ENCODE peak calls at places on chromosomes 12 and 14, in seven cellular contexts. One of them, this sample, is unnamed.

GRCh38 chr12:114866331-114866730 is 182.4 kb upstream of the TBX3 start:
- DNase-seq in pancreas: no peak
- DNase-seq in ascending aorta: no peak
- DNase-seq in PC-3: no peak
- DNase-seq in cardiac fibroblast: no peak
- DNase-seq in lung: no peak
- DNase-seq in AG04449: no peak
- DNase-seq in this sample: no peak

GRCh38 chr14:56423591-56423991 is 156.0 kb upstream of the TMEM260 start:
- DNase-seq in AG04449: peak
- DNase-seq in ascending aorta: no peak
- DNase-seq in lung: no peak
- DNase-seq in cardiac fibroblast: peak
- DNase-seq in PC-3: no peak
- DNase-seq in pancreas: no peak
- DNase-seq in this sample: peak

GRCh38 chr14:61894452-61895077 is 132.3 kb downstream of the SNAPC1 start:
- DNase-seq in lung: peak
- DNase-seq in AG04449: peak
- DNase-seq in PC-3: peak
- DNase-seq in pancreas: peak
- DNase-seq in ascending aorta: no peak
- DNase-seq in cardiac fibroblast: peak
- DNase-seq in this sample: peak

GRCh38 chr14:72646861-72647528 is 246.9 kb downstream of the DPF3 start:
- DNase-seq in ascending aorta: no peak
- DNase-seq in pancreas: no peak
- DNase-seq in AG04449: no peak
- DNase-seq in PC-3: peak
- DNase-seq in lung: no peak
- DNase-seq in cardiac fibroblast: peak
- DNase-seq in this sample: peak

GRCh38 chr14:89720076-89720687 is 234.3 kb downstream of the EFCAB11 start:
- DNase-seq in cardiac fibroblast: no peak
- DNase-seq in pancreas: no peak
- DNase-seq in lung: no peak
- DNase-seq in PC-3: no peak
- DNase-seq in AG04449: no peak
- DNase-seq in ascending aorta: no peak
- DNase-seq in this sample: no peak

GRCh38 chr12:49288412-49288853 is 6.5 kb upstream of the PRPH start:
- DNase-seq in PC-3: peak
- DNase-seq in pancreas: no peak
- DNase-seq in cardiac fibroblast: peak
- DNase-seq in lung: no peak
- DNase-seq in AG04449: no peak
- DNase-seq in ascending aorta: peak
- DNase-seq in this sample: peak

GRCh38 chr14:96135285-96135684 is 69.4 kb upstream of the BDKRB2 start:
- DNase-seq in PC-3: no peak
- DNase-seq in AG04449: no peak
- DNase-seq in ascending aorta: no peak
- DNase-seq in pancreas: no peak
- DNase-seq in lung: peak
- DNase-seq in cardiac fibroblast: no peak
- DNase-seq in this sample: no peak

GRCh38 chr14:101325319-101325718 is 236.0 kb upstream of the DIO3 start:
- DNase-seq in cardiac fibroblast: no peak
- DNase-seq in pancreas: no peak
- DNase-seq in PC-3: no peak
- DNase-seq in lung: no peak
- DNase-seq in ascending aorta: no peak
- DNase-seq in AG04449: no peak
- DNase-seq in this sample: no peak

GRCh38 chr14:23609001-23609400 is 27.2 kb upstream of the DHRS2 start:
- DNase-seq in ascending aorta: no peak
- DNase-seq in AG04449: no peak
- DNase-seq in PC-3: no peak
- DNase-seq in cardiac fibroblast: no peak
- DNase-seq in pancreas: no peak
- DNase-seq in lung: no peak
- DNase-seq in this sample: no peak

GRCh38 chr14:23612354-23612732 is 23.8 kb upstream of the DHRS2 start:
- DNase-seq in pancreas: no peak
- DNase-seq in lung: no peak
- DNase-seq in ascending aorta: no peak
- DNase-seq in AG04449: no peak
- DNase-seq in cardiac fibroblast: no peak
- DNase-seq in PC-3: no peak
- DNase-seq in this sample: no peak

GRCh38 chr14:23610815-23611289 is 25.3 kb upstream of the DHRS2 start:
- DNase-seq in lung: no peak
- DNase-seq in AG04449: no peak
- DNase-seq in pancreas: no peak
- DNase-seq in PC-3: no peak
- DNase-seq in cardiac fibroblast: no peak
- DNase-seq in ascending aorta: no peak
- DNase-seq in this sample: no peak

GRCh38 chr14:23608454-23608853 is 27.7 kb upstream of the DHRS2 start:
- DNase-seq in lung: no peak
- DNase-seq in ascending aorta: no peak
- DNase-seq in pancreas: peak
- DNase-seq in AG04449: no peak
- DNase-seq in PC-3: no peak
- DNase-seq in cardiac fibroblast: no peak
- DNase-seq in this sample: no peak

DNA sequence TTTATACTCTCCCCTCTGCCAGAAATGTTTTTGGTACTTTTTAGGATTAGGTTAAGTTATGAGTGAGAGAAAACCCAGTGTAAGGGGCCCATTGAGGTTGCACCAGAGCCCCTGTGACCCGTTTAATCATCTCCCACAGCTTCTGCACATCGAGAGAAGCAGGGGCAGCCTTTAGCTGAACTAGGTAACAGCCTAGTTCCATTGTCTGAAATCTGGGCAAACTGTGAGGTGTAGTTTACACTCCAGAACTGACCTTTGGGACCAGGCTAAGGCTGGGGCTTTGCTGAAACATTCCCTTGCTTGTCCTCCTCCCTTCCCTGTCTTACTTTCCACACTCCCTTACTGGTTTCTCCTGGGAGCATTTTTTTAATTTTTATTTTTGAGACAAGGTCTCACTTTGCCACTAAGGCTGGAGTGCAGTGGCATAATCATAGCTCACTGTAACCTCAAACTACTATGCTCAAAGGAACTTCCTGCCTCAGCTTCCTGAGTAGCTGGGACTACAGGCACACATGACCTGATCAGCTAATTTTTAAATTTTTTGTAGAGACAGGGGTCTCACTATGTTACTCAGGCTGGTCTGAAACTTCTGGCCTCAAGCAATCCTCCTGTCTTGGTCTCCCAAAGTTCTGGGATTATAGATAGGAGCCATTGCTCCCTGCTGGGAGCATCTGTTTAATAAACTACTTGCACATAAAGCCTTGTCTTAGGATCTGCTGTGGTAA is 25.9 kb upstream of the DHRS2 start:
- DNase-seq in AG04449: no peak
- DNase-seq in PC-3: no peak
- DNase-seq in pancreas: no peak
- DNase-seq in ascending aorta: no peak
- DNase-seq in cardiac fibroblast: no peak
- DNase-seq in lung: no peak
- DNase-seq in this sample: no peak
- H3K4me3 ChIP-seq in AG04449: no peak
- H3K4me3 ChIP-seq in PC-3: no peak
- H3K4me3 ChIP-seq in pancreas: no peak
- H3K4me3 ChIP-seq in ascending aorta: no peak
- H3K4me3 ChIP-seq in cardiac fibroblast: no peak
- H3K4me3 ChIP-seq in lung: no peak
- H3K4me3 ChIP-seq in this sample: no peak

GRCh38 chr14:24139272-24139934 is 2.0 kb downstream of the EMC9 start:
- DNase-seq in cardiac fibroblast: no peak
- DNase-seq in PC-3: peak
- DNase-seq in lung: no peak
- DNase-seq in ascending aorta: no peak
- DNase-seq in pancreas: no peak
- DNase-seq in AG04449: no peak
- DNase-seq in this sample: no peak

GRCh38 chr14:24144451-24144850 is 2.0 kb downstream of the PSME2 start:
- DNase-seq in AG04449: no peak
- DNase-seq in PC-3: no peak
- DNase-seq in pancreas: no peak
- DNase-seq in cardiac fibroblast: no peak
- DNase-seq in ascending aorta: no peak
- DNase-seq in lung: no peak
- DNase-seq in this sample: no peak

GRCh38 chr14:24143511-24143910 is 2.1 kb upstream of the EMC9 start:
- DNase-seq in ascending aorta: no peak
- DNase-seq in lung: no peak
- DNase-seq in pancreas: no peak
- DNase-seq in AG04449: no peak
- DNase-seq in PC-3: no peak
- DNase-seq in cardiac fibroblast: peak
- DNase-seq in this sample: peak

GRCh38 chr14:24138396-24139271 is 2.6 kb downstream of the PSME1 start:
- DNase-seq in cardiac fibroblast: no peak
- DNase-seq in AG04449: no peak
- DNase-seq in PC-3: no peak
- DNase-seq in ascending aorta: no peak
- DNase-seq in pancreas: no peak
- DNase-seq in lung: no peak
- DNase-seq in this sample: peak

DNA sequence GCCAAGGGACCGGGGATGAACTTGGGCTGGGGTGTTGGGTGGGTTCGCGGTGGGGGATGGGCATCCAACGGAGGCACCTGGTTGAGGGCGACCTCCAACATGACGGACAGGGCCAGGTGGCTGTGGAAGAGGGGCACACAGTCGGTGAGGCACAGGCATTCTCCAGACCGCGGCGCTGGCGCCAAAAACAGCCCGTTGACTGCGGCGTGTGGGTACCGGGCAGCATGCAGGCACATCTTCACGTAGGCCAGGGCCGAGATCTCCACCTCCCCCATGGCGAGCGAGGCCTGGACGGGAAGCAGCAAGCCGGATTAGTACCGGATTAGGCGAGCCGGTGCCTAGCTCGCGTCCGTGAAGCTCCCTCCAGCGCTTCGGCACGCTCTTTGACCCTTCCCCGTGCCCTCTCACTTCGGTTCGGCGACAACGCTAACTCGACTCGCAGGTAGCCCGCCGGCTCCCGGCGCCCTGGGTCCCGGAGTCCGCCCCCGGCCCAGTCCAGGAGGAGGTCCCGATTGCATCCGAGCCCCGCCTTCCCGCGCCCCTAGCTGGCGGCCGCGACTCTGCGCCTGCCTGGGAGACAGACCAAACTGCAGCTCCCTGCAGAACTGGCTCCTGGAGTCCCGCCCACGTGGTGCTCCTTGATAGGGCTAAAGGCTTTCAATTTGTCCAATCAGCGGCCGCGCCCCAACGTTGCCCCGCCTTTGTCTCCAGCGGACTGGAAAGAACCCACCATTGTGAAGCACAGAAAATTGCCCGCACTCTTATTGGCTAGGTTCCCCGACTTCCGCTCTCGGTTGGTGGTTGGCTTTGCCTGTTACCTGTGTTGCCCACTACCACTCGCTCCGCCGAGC is at the start of gene EMC9:
- DNase-seq in AG04449: peak
- DNase-seq in lung: peak
- DNase-seq in ascending aorta: peak
- DNase-seq in pancreas: peak
- DNase-seq in cardiac fibroblast: peak
- DNase-seq in PC-3: peak
- DNase-seq in this sample: peak
- TF ChIP-seq CTCF in AG04449: peak
- TF ChIP-seq CTCF in lung: no peak
- TF ChIP-seq CTCF in ascending aorta: peak
- TF ChIP-seq CTCF in pancreas: peak
- TF ChIP-seq CTCF in cardiac fibroblast: peak
- TF ChIP-seq CTCF in PC-3: no peak
- TF ChIP-seq CTCF in this sample: peak

DNA sequence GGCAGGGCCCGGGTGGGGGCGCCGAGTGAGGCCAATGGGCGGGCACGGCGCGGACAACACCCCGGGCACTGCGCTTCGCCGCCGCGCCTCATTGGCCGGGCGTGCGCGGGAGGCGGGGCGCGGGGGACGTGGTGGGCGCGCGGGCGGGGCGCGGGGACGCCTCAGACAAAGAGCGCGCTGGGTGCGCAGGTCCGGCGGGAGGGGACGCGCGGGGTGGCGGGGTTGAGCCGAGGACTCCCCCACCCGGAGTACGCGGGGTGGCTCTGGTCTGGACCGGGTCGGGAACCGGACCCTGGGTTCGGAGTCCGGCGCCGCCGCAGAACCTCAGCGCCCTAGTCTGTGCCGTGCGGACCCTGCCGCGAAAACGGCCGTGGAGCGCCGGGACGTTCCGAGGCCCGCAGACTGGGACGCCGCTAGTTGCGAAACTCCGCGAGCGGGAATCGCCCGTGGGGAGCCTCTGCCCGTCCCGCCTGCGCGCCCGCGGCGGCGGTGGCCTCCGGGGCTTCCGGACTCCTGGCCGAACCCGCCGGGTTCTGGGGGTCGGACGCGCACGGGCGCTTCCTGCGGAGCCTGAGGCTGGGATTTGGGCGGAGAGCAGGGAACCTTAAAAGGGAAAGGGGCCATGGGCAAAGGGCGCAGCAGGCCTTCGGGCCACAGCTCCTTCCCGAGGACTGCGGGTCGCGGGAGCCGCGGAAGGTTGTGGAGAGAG is 416 bp upstream of the SLC25A29 start:
- DNase-seq in ascending aorta: peak
- DNase-seq in PC-3: peak
- DNase-seq in AG04449: peak
- DNase-seq in cardiac fibroblast: peak
- DNase-seq in lung: peak
- DNase-seq in pancreas: peak
- DNase-seq in this sample: peak
- H3K4me3 ChIP-seq in ascending aorta: peak
- H3K4me3 ChIP-seq in PC-3: peak
- H3K4me3 ChIP-seq in AG04449: peak
- H3K4me3 ChIP-seq in cardiac fibroblast: peak
- H3K4me3 ChIP-seq in lung: peak
- H3K4me3 ChIP-seq in pancreas: peak
- H3K4me3 ChIP-seq in this sample: peak

DNA sequence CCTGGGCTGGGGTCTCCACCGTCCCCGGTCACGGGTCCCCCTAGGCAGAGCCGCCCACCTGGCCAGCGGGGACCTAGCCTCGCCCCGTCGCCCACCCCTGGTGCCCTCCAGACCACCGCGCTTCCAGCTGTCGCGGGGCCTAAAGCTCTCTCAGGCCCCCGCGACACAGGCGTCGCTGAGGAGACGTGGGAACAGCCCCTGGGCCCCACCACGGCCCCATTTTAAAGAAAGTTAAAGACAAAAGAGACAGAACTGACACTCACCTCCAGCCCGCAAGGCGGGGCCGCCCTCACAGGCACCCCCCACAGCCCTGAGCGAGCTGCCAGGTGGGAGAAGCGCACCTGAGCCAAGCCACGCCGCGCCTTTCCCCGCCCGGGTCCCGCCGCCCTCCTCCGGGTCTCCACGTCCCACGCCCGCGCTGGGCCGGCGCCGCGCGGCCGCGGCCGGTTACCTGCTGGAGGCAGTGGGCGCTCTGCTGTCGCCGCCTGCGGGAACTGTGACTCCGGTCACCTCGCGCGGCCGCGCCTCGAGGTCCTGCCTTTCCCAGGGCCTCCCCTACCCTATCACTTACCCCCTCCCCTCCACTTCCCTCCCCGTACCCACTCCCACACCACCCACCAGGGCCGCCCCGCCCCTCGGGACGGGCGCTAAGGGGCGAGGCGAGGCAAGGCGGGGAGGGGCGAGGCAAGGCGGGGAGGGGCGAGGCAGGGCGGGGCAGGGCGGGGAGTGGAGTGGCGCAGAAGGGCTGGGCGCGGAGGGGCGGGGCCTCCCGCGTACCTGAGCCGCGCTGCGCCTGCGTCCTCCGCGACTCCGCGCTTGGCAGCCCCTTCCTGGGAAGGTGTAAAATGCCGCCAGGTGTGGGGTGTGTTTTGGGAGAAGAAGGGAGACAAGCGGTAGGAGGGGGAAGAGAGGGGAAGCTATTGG is 31.2 kb downstream of the TC2N start:
- DNase-seq in pancreas: peak
- DNase-seq in PC-3: peak
- DNase-seq in AG04449: no peak
- DNase-seq in ascending aorta: peak
- DNase-seq in cardiac fibroblast: peak
- DNase-seq in lung: peak
- DNase-seq in this sample: peak
- TF ChIP-seq CTCF in pancreas: no peak
- TF ChIP-seq CTCF in PC-3: no peak
- TF ChIP-seq CTCF in AG04449: no peak
- TF ChIP-seq CTCF in ascending aorta: no peak
- TF ChIP-seq CTCF in cardiac fibroblast: no peak
- TF ChIP-seq CTCF in lung: no peak
- TF ChIP-seq CTCF in this sample: no peak